ENCODE peak calls at places on chromosomes 5 and 9, in ten cellular contexts. L is IMR-90; C is OCI-M1; N is CD8-positive, alpha-beta memory T cell; F is ovary; Y is GM06990; S is AML-193; A is dorsolateral prefrontal cortex; Q is stimulated activated naive B cell treated with anti-CD40 and anti-IgM and Interleukin-4, amounts not matched to agents 10 μg/mL and 1 μg/mL and 100 μg/mL, for 72 hours; X is Calu3. O is an unnamed sample.

GRCh38 chr9:127007638-127008037 is 93.1 kb downstream of the RALGPS1 start:
- DNase-seq in X (no peak), N (no peak), F (no peak), A (no peak), Y (peak; percentile 18), Q (no peak), L (no peak), C (no peak), S (no peak), O (peak; percentile 67)

GRCh38 chr5:72191404-72191803 is 84.1 kb downstream of the MAP1B start:
- DNase-seq in A (no peak), Q (no peak), F (no peak), S (no peak), C (no peak), Y (no peak), L (no peak), N (no peak), X (no peak), O (no peak)

GRCh38 chr5:133827830-133828229 is 140.6 kb downstream of the C5orf15 start:
- DNase-seq in C (no peak), Q (no peak), X (no peak), Y (no peak), F (no peak), N (no peak), S (no peak), A (no peak), L (no peak), O (peak; percentile 72)

GRCh38 chr9:114777841-114778240 is 28.0 kb downstream of the TNFSF15 start:
- DNase-seq in S (no peak), Y (no peak), X (no peak), A (no peak), L (no peak), C (no peak), Q (no peak), F (no peak), N (no peak), O (no peak)

GRCh38 chr5:163305655-163306054 is 131.7 kb upstream of the CCNG1 start:
- DNase-seq in F (no peak), L (no peak), Y (no peak), Q (no peak), S (no peak), X (no peak), C (no peak), N (no peak), A (no peak), O (no peak)

GRCh38 chr9:113616116-113616515 is 152.6 kb downstream of the RGS3 start:
- DNase-seq in F (no peak), N (no peak), Q (no peak), C (no peak), X (no peak), A (no peak), Y (no peak), S (no peak), L (no peak), O (no peak)

GRCh38 chr9:111957856-111958631 is 61.4 kb downstream of the UGCG start:
- DNase-seq in F (no peak), Q (no peak), Y (no peak), X (peak; percentile 32), L (peak; percentile 99), C (peak; percentile 58), S (peak; percentile 54), N (no peak), A (no peak), O (no peak)

GRCh38 chr5:39755986-39756385 is 331.2 kb upstream of the DAB2 start:
- DNase-seq in A (no peak), N (no peak), F (no peak), Q (no peak), S (no peak), Y (no peak), L (peak; percentile 96), C (peak; percentile 61), X (peak; percentile 11), O (no peak)

GRCh38 chr9:99000480-99001395 is 57.0 kb downstream of the COL15A1 start:
- DNase-seq in Y (no peak), N (peak; percentile 45), C (peak; percentile 88), F (no peak), A (no peak), L (peak; percentile 85), S (peak; percentile 77), X (peak; percentile 19), Q (peak; percentile 24), O (no peak)

GRCh38 chr9:24045150-24045549 is 219.1 kb upstream of the ELAVL2 start:
- DNase-seq in S (no peak), N (no peak), L (no peak), Q (no peak), X (no peak), C (no peak), A (no peak), F (no peak), Y (no peak), O (no peak)

GRCh38 chr5:148846930-148847329 is 20.5 kb downstream of the ADRB2 start:
- DNase-seq in Q (no peak), N (no peak), A (no peak), X (no peak), F (no peak), L (peak; percentile 74), C (no peak), S (no peak), Y (no peak), O (no peak)

GRCh38 chr5:148740966-148741742 is 85.3 kb upstream of the ADRB2 start:
- DNase-seq in S (peak; percentile 70), F (no peak), N (no peak), Q (no peak), C (peak; percentile 69), A (no peak), X (peak; percentile 44), L (peak; percentile 85), Y (peak; percentile 42), O (no peak)

GRCh38 chr5:139903805-139904565 is 108.4 kb downstream of the PSD2 start:
- DNase-seq in Q (peak; percentile 15), S (no peak), C (no peak), F (peak; percentile 67), X (peak; percentile 18), L (no peak), N (no peak), A (peak; percentile 75), Y (peak; percentile 51), O (peak; percentile 89)

GRCh38 chr5:43661102-43661501 is 58.1 kb downstream of the NNT start:
- DNase-seq in C (peak; percentile 51), Y (no peak), F (no peak), A (no peak), L (peak; percentile 59), X (peak; percentile 41), Q (no peak), S (peak; percentile 42), N (no peak), O (no peak)

GRCh38 chr5:156208271-156208670 is 118.7 kb upstream of the SGCD start:
- DNase-seq in F (no peak), S (no peak), X (no peak), A (no peak), Y (no peak), N (no peak), L (peak; percentile 33), Q (no peak), C (peak; percentile 14), O (no peak)

GRCh38 chr5:172616136-172616535 is 24.9 kb upstream of the NEURL1B start:
- DNase-seq in N (no peak), F (no peak), Q (no peak), A (no peak), L (no peak), Y (no peak), C (no peak), S (no peak), X (no peak), O (no peak)

GRCh38 chr5:159458217-159458711 is 128.0 kb upstream of the IL12B start:
- DNase-seq in Y (peak; percentile 78), Q (peak; percentile 68), L (no peak), F (no peak), S (peak; percentile 5), N (no peak), C (no peak), X (no peak), A (no peak), O (no peak)

GRCh38 chr9:116589392-116590354 is 97.4 kb upstream of the TRIM32 start:
- DNase-seq in S (peak; percentile 76), N (no peak), Y (peak; percentile 49), F (no peak), X (no peak), C (peak; percentile 80), Q (peak; percentile 1), A (no peak), L (peak; percentile 69), O (no peak)

GRCh38 chr5:71955718-71956117 is 151.6 kb upstream of the MAP1B start:
- DNase-seq in Q (no peak), F (no peak), C (no peak), N (no peak), X (peak; percentile 40), A (no peak), Y (no peak), L (no peak), S (no peak), O (no peak)

GRCh38 chr9:96514108-96514824 is 64.3 kb downstream of the HABP4 start:
- DNase-seq in N (no peak), A (no peak), Y (no peak), C (no peak), F (no peak), Q (no peak), L (peak; percentile 73), S (no peak), X (no peak), O (no peak)

GRCh38 chr9:133509179-133510083 is 15.3 kb downstream of the MYMK start:
- DNase-seq in C (no peak), Y (no peak), S (no peak), X (peak; percentile 25), A (peak; percentile 66), N (no peak), Q (no peak), F (no peak), L (no peak), O (no peak)

GRCh38 chr9:133429641-133430161 is 7.5 kb downstream of the ADAMTS13 start:
- DNase-seq in N (no peak), C (no peak), Q (no peak), X (no peak), F (no peak), A (no peak), L (peak; percentile 9), S (no peak), Y (no peak), O (no peak)

GRCh38 chr5:79694183-79694582 is 4.5 kb downstream of the CMYA5 start:
- DNase-seq in A (no peak), L (no peak), X (no peak), C (no peak), F (no peak), S (no peak), Y (no peak), N (no peak), Q (no peak), O (no peak)

GRCh38 chr5:150783422-150783928 is 4.9 kb downstream of the SMIM3 start:
- DNase-seq in N (peak; percentile 50), S (peak; percentile 92), A (no peak), F (peak; percentile 50), Q (no peak), C (no peak), L (peak; percentile 89), Y (peak; percentile 55), X (peak; percentile 68), O (no peak)

GRCh38 chr5:22901885-22902284 is 48.7 kb upstream of the CDH12 start:
- DNase-seq in Q (no peak), C (no peak), S (no peak), N (no peak), A (no peak), X (no peak), F (no peak), Y (no peak), L (no peak), O (no peak)

GRCh38 chr9:94971378-94972131 is 245.1 kb downstream of the AOPEP start:
- DNase-seq in X (no peak), A (no peak), Y (no peak), N (no peak), S (no peak), F (no peak), L (no peak), C (no peak), Q (no peak), O (no peak)

GRCh38 chr9:133421615-133422542 is at the start of gene ADAMTS13:
- DNase-seq in F (no peak), C (no peak), Y (peak; percentile 49), N (no peak), S (no peak), L (peak; percentile 15), X (no peak), Q (peak; percentile 65), A (no peak), O (no peak)

GRCh38 chr9:10855847-10856246 is 243.0 kb upstream of the PTPRD start:
- DNase-seq in C (peak; percentile 98), A (no peak), Q (no peak), X (no peak), Y (no peak), L (no peak), N (no peak), F (no peak), S (no peak), O (no peak)

O was measured in mesenteric fat pad.